ENCODE peak calls at places on chromosomes 13 and 19, in six cellular contexts. One of them, this sample, is unnamed. For H3K4me1, the result is how much of the 10 kb centered on the place peaks cover.

GRCh38 chr13:42181381-42181953 is 90.5 kb upstream of the AKAP11 start:
- DNase-seq in breast epithelium: no peak
- DNase-seq in GM23338: no peak
- DNase-seq in transverse colon: no peak
- DNase-seq in K562: no peak
- DNase-seq in HepG2: no peak
- DNase-seq in this sample: no peak

GRCh38 chr19:34276614-34277013 is 22.3 kb downstream of the GARRE1 start:
- DNase-seq in breast epithelium: no peak
- DNase-seq in GM23338: no peak
- DNase-seq in transverse colon: no peak
- DNase-seq in K562: no peak
- DNase-seq in HepG2: no peak
- DNase-seq in this sample: no peak

GRCh38 chr13:33119022-33119735 is 103.0 kb downstream of the KL start:
- DNase-seq in breast epithelium: peak
- DNase-seq in GM23338: peak
- DNase-seq in transverse colon: no peak
- DNase-seq in K562: no peak
- DNase-seq in HepG2: no peak
- DNase-seq in this sample: no peak

GRCh38 chr19:49587227-49587626 is 3.8 kb upstream of the PRR12 start:
- DNase-seq in breast epithelium: no peak
- DNase-seq in GM23338: no peak
- DNase-seq in transverse colon: no peak
- DNase-seq in K562: no peak
- DNase-seq in HepG2: no peak
- DNase-seq in this sample: no peak

GRCh38 chr19:15935167-15935702 is 906 bp upstream of the CYP4F11 start:
- DNase-seq in breast epithelium: no peak
- DNase-seq in GM23338: no peak
- DNase-seq in transverse colon: peak
- DNase-seq in K562: peak
- DNase-seq in HepG2: peak
- DNase-seq in this sample: no peak

GRCh38 chr13:70339738-70340137 is 231.5 kb upstream of the KLHL1 start:
- DNase-seq in breast epithelium: no peak
- DNase-seq in GM23338: peak
- DNase-seq in transverse colon: no peak
- DNase-seq in K562: peak
- DNase-seq in HepG2: peak
- DNase-seq in this sample: no peak

GRCh38 chr13:85313761-85314503 is 485.3 kb downstream of the SLITRK6 start:
- DNase-seq in breast epithelium: no peak
- DNase-seq in GM23338: no peak
- DNase-seq in transverse colon: no peak
- DNase-seq in K562: no peak
- DNase-seq in HepG2: no peak
- DNase-seq in this sample: no peak

GRCh38 chr19:46958542-46958941 is 61.1 kb upstream of the NPAS1 start:
- DNase-seq in breast epithelium: no peak
- DNase-seq in GM23338: peak
- DNase-seq in transverse colon: no peak
- DNase-seq in K562: peak
- DNase-seq in HepG2: peak
- DNase-seq in this sample: no peak

GRCh38 chr13:34156841-34157365 is 339.0 kb downstream of the RFC3 start:
- DNase-seq in breast epithelium: peak
- DNase-seq in GM23338: no peak
- DNase-seq in transverse colon: peak
- DNase-seq in K562: peak
- DNase-seq in HepG2: peak
- DNase-seq in this sample: peak

GRCh38 chr13:88005188-88005587 is 334.0 kb downstream of the SLITRK5 start:
- DNase-seq in breast epithelium: no peak
- DNase-seq in GM23338: no peak
- DNase-seq in transverse colon: no peak
- DNase-seq in K562: no peak
- DNase-seq in HepG2: no peak
- DNase-seq in this sample: no peak

GRCh38 chr19:42273407-42274064 is 4.5 kb downstream of the CIC start:
- DNase-seq in breast epithelium: no peak
- DNase-seq in GM23338: no peak
- DNase-seq in transverse colon: no peak
- DNase-seq in K562: no peak
- DNase-seq in HepG2: no peak
- DNase-seq in this sample: peak

GRCh38 chr13:65095118-65095517 is 2135.0 kb downstream of the PCDH9 start:
- DNase-seq in breast epithelium: no peak
- DNase-seq in GM23338: no peak
- DNase-seq in transverse colon: no peak
- DNase-seq in K562: no peak
- DNase-seq in HepG2: no peak
- DNase-seq in this sample: no peak

GRCh38 chr13:48891586-48891985 is 84.1 kb upstream of the FNDC3A start:
- DNase-seq in breast epithelium: no peak
- DNase-seq in GM23338: no peak
- DNase-seq in transverse colon: no peak
- DNase-seq in K562: no peak
- DNase-seq in HepG2: peak
- DNase-seq in this sample: no peak

GRCh38 chr13:113860051-113860471 is 3.8 kb downstream of the GAS6 start:
- DNase-seq in breast epithelium: peak
- DNase-seq in GM23338: peak
- DNase-seq in transverse colon: peak
- DNase-seq in K562: no peak
- DNase-seq in HepG2: peak
- DNase-seq in this sample: no peak

GRCh38 chr13:98050041-98050466 is 92.8 kb upstream of the FARP1 start:
- DNase-seq in breast epithelium: no peak
- DNase-seq in GM23338: no peak
- DNase-seq in transverse colon: no peak
- DNase-seq in K562: no peak
- DNase-seq in HepG2: peak
- DNase-seq in this sample: no peak

GRCh38 chr13:100213576-100213975 is 124.7 kb downstream of the PCCA start:
- DNase-seq in breast epithelium: no peak
- DNase-seq in GM23338: no peak
- DNase-seq in transverse colon: no peak
- DNase-seq in K562: no peak
- DNase-seq in HepG2: no peak
- DNase-seq in this sample: no peak

GRCh38 chr13:27362064-27362751 is 62.2 kb upstream of the GTF3A start:
- DNase-seq in breast epithelium: peak
- DNase-seq in GM23338: peak
- DNase-seq in transverse colon: peak
- DNase-seq in K562: peak
- DNase-seq in HepG2: peak
- DNase-seq in this sample: peak

GRCh38 chr13:94214979-94215378 is 264.5 kb downstream of the DCT start:
- DNase-seq in breast epithelium: no peak
- DNase-seq in GM23338: no peak
- DNase-seq in transverse colon: no peak
- DNase-seq in K562: no peak
- DNase-seq in HepG2: no peak
- DNase-seq in this sample: no peak

GRCh38 chr19:35216026-35216832 is 12.3 kb downstream of the FAM187B start:
- DNase-seq in breast epithelium: no peak
- DNase-seq in GM23338: no peak
- DNase-seq in transverse colon: no peak
- DNase-seq in K562: no peak
- DNase-seq in HepG2: no peak
- DNase-seq in this sample: peak

GRCh38 chr19:32201661-32202060 is 143.7 kb upstream of the ZNF507 start:
- DNase-seq in breast epithelium: no peak
- DNase-seq in GM23338: no peak
- DNase-seq in transverse colon: no peak
- DNase-seq in K562: no peak
- DNase-seq in HepG2: no peak
- DNase-seq in this sample: peak

GRCh38 chr19:48686103-48686502 is 9.7 kb upstream of the FUT2 start:
- DNase-seq in breast epithelium: no peak
- DNase-seq in GM23338: no peak
- DNase-seq in transverse colon: no peak
- DNase-seq in K562: no peak
- DNase-seq in HepG2: peak
- DNase-seq in this sample: no peak

GRCh38 chr19:52748336-52748950 is 13.6 kb upstream of the ZNF611 start:
- DNase-seq in breast epithelium: no peak
- DNase-seq in GM23338: peak
- DNase-seq in transverse colon: no peak
- DNase-seq in K562: peak
- DNase-seq in HepG2: peak
- DNase-seq in this sample: no peak

GRCh38 chr13:40980466-40980865 is 38.6 kb downstream of the ELF1 start:
- DNase-seq in breast epithelium: no peak
- DNase-seq in GM23338: no peak
- DNase-seq in transverse colon: no peak
- DNase-seq in K562: no peak
- DNase-seq in HepG2: no peak
- DNase-seq in this sample: no peak

GRCh38 chr19:33683881-33684549 is 62.3 kb downstream of the CHST8 start:
- DNase-seq in breast epithelium: no peak
- DNase-seq in GM23338: peak
- DNase-seq in transverse colon: no peak
- DNase-seq in K562: peak
- DNase-seq in HepG2: peak
- DNase-seq in this sample: peak

DNA sequence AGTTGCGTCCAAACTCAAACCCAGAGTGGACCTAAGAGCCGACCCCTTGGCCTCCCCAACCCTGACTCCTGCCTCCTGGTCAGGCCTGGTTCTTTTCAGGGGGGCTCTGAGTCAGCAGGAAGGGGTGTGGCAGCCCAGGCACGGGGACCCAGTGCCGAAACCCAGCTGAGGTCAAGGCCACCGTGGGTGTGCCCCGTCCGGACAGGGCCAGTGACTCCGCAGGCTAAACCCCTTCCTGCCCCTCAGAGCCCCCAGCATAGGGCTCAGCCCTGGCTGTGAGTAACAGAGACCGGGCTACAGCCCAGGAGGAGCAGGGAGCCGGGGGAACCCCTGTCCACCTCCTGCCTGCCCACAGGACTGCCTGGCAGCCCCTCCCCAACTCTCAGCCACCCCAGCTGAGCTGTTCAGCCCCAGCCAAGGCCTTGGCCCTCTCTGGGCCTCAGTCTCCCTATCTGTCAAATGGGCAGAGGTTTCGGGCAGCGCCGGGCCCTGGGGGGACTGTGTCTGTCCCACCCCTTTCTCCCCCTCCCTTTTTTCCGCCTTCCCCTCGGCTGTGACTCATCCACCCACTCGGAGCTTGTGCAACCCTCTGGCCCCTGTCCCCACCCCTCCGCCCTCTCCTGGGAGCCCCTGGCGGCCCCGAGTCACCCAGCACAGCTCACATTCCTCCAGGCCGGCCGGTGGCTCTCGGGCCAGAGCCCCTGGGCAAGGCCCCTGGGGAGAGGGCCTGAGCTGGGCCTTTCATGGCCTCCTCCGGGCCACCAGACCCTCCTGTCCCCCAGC is 8.6 kb downstream of the ZBTB7A start:
- DNase-seq in breast epithelium: peak
- DNase-seq in GM23338: peak
- DNase-seq in transverse colon: peak
- DNase-seq in K562: peak
- DNase-seq in HepG2: peak
- DNase-seq in this sample: peak
- TF ChIP-seq POLR2AphosphoS5 in breast epithelium: peak
- TF ChIP-seq POLR2AphosphoS5 in GM23338: no peak
- TF ChIP-seq POLR2AphosphoS5 in transverse colon: peak
- TF ChIP-seq POLR2AphosphoS5 in K562: peak
- TF ChIP-seq POLR2AphosphoS5 in HepG2: peak
- TF ChIP-seq POLR2AphosphoS5 in this sample: peak

DNA sequence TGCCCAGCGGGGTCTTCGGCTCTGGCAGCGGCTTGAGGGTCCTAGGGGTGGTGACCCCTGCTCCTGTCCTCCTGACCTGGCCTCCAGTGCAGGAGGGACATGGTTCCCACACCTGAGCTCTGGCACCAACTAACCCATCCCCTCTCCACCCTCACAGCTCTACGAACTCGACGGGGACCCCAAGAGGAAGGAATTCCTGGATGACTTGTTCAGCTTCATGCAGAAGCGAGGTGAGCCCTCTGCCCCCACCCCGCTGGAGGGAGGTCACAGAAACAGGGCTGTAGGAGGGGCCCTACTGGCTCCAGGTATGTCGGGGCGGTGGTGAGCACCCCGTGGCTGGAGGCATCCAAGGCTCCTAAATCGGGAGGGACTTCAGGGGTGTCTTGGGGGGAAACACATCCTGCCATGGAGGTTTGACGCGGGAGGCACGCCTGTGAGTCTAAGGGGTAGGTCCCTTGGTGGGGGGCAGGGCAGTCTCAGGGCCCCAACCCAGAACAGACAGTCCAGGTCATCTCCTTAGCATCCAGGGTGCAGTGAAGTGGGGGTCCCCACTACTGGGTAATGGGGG is 24.1 kb upstream of the WDR18 start:
- DNase-seq in breast epithelium: no peak
- DNase-seq in GM23338: peak
- DNase-seq in transverse colon: no peak
- DNase-seq in K562: no peak
- DNase-seq in HepG2: peak
- DNase-seq in this sample: no peak
- H3K4me1 ChIP-seq in breast epithelium: under half
- H3K4me1 ChIP-seq in GM23338: under half
- H3K4me1 ChIP-seq in transverse colon: under half
- H3K4me1 ChIP-seq in K562: half or more
- H3K4me1 ChIP-seq in HepG2: half or more
- H3K4me1 ChIP-seq in this sample: under half

DNA sequence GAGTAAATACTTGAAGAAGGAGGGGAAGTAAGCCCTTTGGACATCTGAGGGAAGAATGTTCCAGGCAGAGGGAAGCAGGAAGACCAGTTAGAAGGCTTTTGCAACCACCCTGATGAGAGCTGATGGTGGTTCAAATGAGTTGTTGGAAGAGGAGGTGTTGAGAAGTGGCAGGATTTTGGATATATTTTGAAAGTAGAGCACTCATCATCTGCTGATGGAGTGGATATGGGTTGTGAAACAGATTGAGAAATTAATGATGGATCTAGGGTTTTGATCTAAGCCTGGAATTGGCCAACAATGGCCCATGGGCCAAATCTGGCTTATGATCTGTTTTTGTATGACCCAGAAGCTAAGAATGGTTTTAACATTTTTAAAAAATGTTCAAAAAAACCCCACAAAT is 230.7 kb downstream of the NDFIP2 start:
- DNase-seq in breast epithelium: no peak
- DNase-seq in GM23338: no peak
- DNase-seq in transverse colon: no peak
- DNase-seq in K562: no peak
- DNase-seq in HepG2: no peak
- DNase-seq in this sample: no peak
- TF ChIP-seq POLR2AphosphoS5 in breast epithelium: peak
- TF ChIP-seq POLR2AphosphoS5 in GM23338: no peak
- TF ChIP-seq POLR2AphosphoS5 in transverse colon: no peak
- TF ChIP-seq POLR2AphosphoS5 in K562: no peak
- TF ChIP-seq POLR2AphosphoS5 in HepG2: no peak
- TF ChIP-seq POLR2AphosphoS5 in this sample: no peak

DNA sequence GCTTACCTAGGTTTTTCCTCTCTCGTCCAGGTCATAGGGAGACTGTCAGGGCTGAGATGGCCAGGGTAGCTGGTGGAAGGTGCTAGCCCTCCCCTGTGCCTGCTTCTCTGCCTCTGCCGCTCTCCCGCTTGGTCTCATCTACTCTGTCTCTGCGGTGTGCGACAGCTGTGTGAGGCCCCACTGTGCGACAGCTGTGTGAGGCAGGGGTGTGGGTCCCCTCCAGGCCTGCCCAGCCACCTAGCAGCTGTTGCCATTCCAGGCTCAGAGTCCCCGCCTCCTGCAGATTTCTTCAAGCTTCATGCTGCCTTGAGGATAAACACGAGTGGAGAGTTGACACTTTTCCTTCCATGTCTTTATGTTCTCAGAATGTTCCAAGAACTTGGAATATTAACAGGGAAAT is 53.0 kb downstream of the ARHGEF7 start:
- DNase-seq in breast epithelium: no peak
- DNase-seq in GM23338: no peak
- DNase-seq in transverse colon: no peak
- DNase-seq in K562: no peak
- DNase-seq in HepG2: no peak
- DNase-seq in this sample: no peak
- H3K4me1 ChIP-seq in breast epithelium: under half
- H3K4me1 ChIP-seq in GM23338: under half
- H3K4me1 ChIP-seq in transverse colon: under half
- H3K4me1 ChIP-seq in K562: under half
- H3K4me1 ChIP-seq in HepG2: under half
- H3K4me1 ChIP-seq in this sample: half or more